ENCODE peak calls at places on chromosome 9, in four cellular contexts. L is choroid plexus epithelial cell, C is fibroblast of the aortic adventitia, G is PC-3. Q is an unnamed sample.

GRCh38 chr9:33447404-33448158 is at the start of gene AQP3:
- DNase-seq in L (peak; percentile 17), C (no peak), G (peak; percentile 37), Q (no peak)

GRCh38 chr9:83625120-83625710 is 2.3 kb downstream of the IDNK start:
- DNase-seq in L (no peak), C (no peak), G (no peak), Q (no peak)

GRCh38 chr9:95724253-95724991 is 151.1 kb upstream of the ERCC6L2 start:
- DNase-seq in L (no peak), C (no peak), G (no peak), Q (no peak)

GRCh38 chr9:115615821-115616665 is 498.1 kb upstream of the TNC start:
- DNase-seq in L (peak; percentile 86), C (peak; percentile 90), G (peak; percentile 92), Q (peak; percentile 80)

GRCh38 chr9:86096382-86096781 is 3.0 kb downstream of the GOLM1 start:
- DNase-seq in L (peak; percentile 82), C (peak; percentile 49), G (peak; percentile 34), Q (no peak)

GRCh38 chr9:135023816-135024405 is 63.6 kb upstream of the OLFM1 start:
- DNase-seq in L (no peak), C (no peak), G (no peak), Q (no peak)

GRCh38 chr9:109253637-109254284 is 67.1 kb downstream of the EPB41L4B start:
- DNase-seq in L (peak; percentile 88), C (peak; percentile 71), G (peak; percentile 93), Q (no peak)

GRCh38 chr9:134684375-134684723 is 42.7 kb downstream of the COL5A1 start:
- DNase-seq in L (no peak), C (no peak), G (no peak), Q (no peak)

GRCh38 chr9:17627641-17628040 is 48.8 kb downstream of the SH3GL2 start:
- DNase-seq in L (no peak), C (no peak), G (peak; percentile 37), Q (no peak)

GRCh38 chr9:137828527-137829259 is 48.9 kb upstream of the CACNA1B start:
- DNase-seq in L (peak; percentile 20), C (peak; percentile 4), G (no peak), Q (no peak)

GRCh38 chr9:26723486-26723885 is 169.1 kb downstream of the CAAP1 start:
- DNase-seq in L (peak; percentile 9), C (peak; percentile 17), G (peak; percentile 57), Q (no peak)
- TF ChIP-seq CTCF in L (peak; percentile 41), C (peak; percentile 45), G (peak; percentile 62), Q (peak; percentile 82)

GRCh38 chr9:89496645-89497044 is 1.3 kb downstream of the SEMA4D start:
- DNase-seq in L (no peak), C (no peak), G (no peak), Q (no peak)
- H3K4me3 ChIP-seq in L (no peak overlapping the region), C (no peak overlapping the region), G (peak overlapping the region; percentile 64), Q (peak overlapping the region; percentile 88)

DNA sequence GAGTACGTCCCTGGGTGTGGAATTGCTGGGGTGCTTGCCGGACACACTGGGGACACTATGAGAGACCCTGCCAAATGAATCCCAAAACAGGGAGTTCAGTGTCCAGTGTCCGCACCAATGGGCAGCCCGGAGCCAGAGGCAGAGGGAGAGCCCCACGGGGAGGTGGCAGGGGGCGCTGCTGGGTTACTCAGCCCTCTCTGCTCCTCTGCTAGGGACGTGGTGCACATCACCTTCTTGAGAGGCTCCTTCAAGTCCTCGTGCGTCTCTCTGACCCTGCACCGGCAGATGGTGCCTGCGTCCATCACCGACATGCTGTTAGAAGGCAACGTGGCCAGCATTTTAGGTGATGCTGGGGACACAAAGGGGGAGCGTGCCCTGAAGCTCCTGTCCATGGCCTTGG is 20.8 kb downstream of the STKLD1 start:
- DNase-seq in L (peak; percentile 26), C (no peak), G (peak; percentile 23), Q (no peak)
- TF ChIP-seq CTCF in L (peak; percentile 56), C (no peak), G (peak; percentile 49), Q (peak; percentile 49)

GRCh38 chr9:35679091-35679490 is 5.4 kb downstream of the CA9 start:
- DNase-seq in L (no peak), C (no peak), G (no peak), Q (no peak)
- H3K4me3 ChIP-seq in L (no peak overlapping the region), C (no peak overlapping the region), G (no peak overlapping the region), Q (no peak overlapping the region)